ENCODE peak calls at places on chromosome 2, in six cellular contexts. S, G, R, Y, O and Z are unnamed samples.

GRCh38 chr2:55869637-55870325 is 53.8 kb downstream of the EFEMP1 start:
- DNase-seq in S (no peak), G (no peak), R (peak), Y (peak), O (no peak), Z (no peak)

GRCh38 chr2:74834806-74835755 is 1.2 kb downstream of the HK2 start:
- DNase-seq in S (peak), G (peak), R (peak), Y (no peak), O (peak), Z (peak)

GRCh38 chr2:188675391-188676011 is 298.7 kb upstream of the COL3A1 start:
- DNase-seq in S (no peak), G (no peak), R (no peak), Y (no peak), O (no peak), Z (no peak)

GRCh38 chr2:9666306-9666705 is 35.5 kb upstream of the YWHAQ start:
- DNase-seq in S (no peak), G (no peak), R (no peak), Y (no peak), O (no peak), Z (no peak)

GRCh38 chr2:106970471-106971261 is 84.7 kb upstream of the ST6GAL2 start:
- DNase-seq in S (no peak), G (no peak), R (no peak), Y (no peak), O (no peak), Z (no peak)

GRCh38 chr2:20080839-20081348 is 29.5 kb upstream of the LAPTM4A start:
- DNase-seq in S (no peak), G (no peak), R (no peak), Y (no peak), O (no peak), Z (no peak)

GRCh38 chr2:12168354-12169059 is 422.1 kb downstream of the LPIN1 start:
- DNase-seq in S (no peak), G (no peak), R (peak), Y (no peak), O (no peak), Z (no peak)

GRCh38 chr2:134002921-134003320 is 251.0 kb upstream of the MGAT5 start:
- DNase-seq in S (no peak), G (no peak), R (no peak), Y (no peak), O (no peak), Z (no peak)

GRCh38 chr2:65431417-65432226 is 777 bp downstream of the SPRED2 start:
- DNase-seq in S (no peak), G (peak), R (peak), Y (no peak), O (peak), Z (peak)

GRCh38 chr2:22291074-22291473 is 1093.9 kb upstream of the KLHL29 start:
- DNase-seq in S (no peak), G (no peak), R (no peak), Y (no peak), O (no peak), Z (no peak)

GRCh38 chr2:197628043-197628500 is 47.3 kb downstream of the RFTN2 start:
- DNase-seq in S (no peak), G (no peak), R (peak), Y (no peak), O (no peak), Z (no peak)

GRCh38 chr2:75540994-75541393 is 19.7 kb downstream of the EVA1A start:
- DNase-seq in S (no peak), G (no peak), R (no peak), Y (no peak), O (no peak), Z (no peak)

GRCh38 chr2:198596985-198597384 is 792.6 kb downstream of the PLCL1 start:
- DNase-seq in S (no peak), G (no peak), R (no peak), Y (no peak), O (no peak), Z (no peak)

GRCh38 chr2:238339395-238339780 is 19.1 kb downstream of the TRAF3IP1 start:
- DNase-seq in S (no peak), G (no peak), R (no peak), Y (no peak), O (no peak), Z (peak)

GRCh38 chr2:28047698-28048097 is 157.2 kb downstream of the BABAM2 start:
- DNase-seq in S (no peak), G (peak), R (peak), Y (peak), O (no peak), Z (no peak)

GRCh38 chr2:158131483-158131912 is 29.8 kb downstream of the UPP2 start:
- DNase-seq in S (no peak), G (no peak), R (no peak), Y (no peak), O (no peak), Z (no peak)

GRCh38 chr2:208872591-208872990 is 466.0 kb downstream of the PTH2R start:
- DNase-seq in S (no peak), G (peak), R (no peak), Y (no peak), O (no peak), Z (no peak)

GRCh38 chr2:36597532-36598377 is at the start of gene FEZ2:
- DNase-seq in S (peak), G (peak), R (peak), Y (no peak), O (peak), Z (peak)

GRCh38 chr2:120675460-120676130 is 60.1 kb upstream of the GLI2 start:
- DNase-seq in S (no peak), G (peak), R (peak), Y (no peak), O (peak), Z (peak)

GRCh38 chr2:171317492-171318125 is 116.2 kb downstream of the METTL8 start:
- DNase-seq in S (no peak), G (peak), R (no peak), Y (no peak), O (no peak), Z (no peak)

GRCh38 chr2:66651295-66651694 is 216.4 kb downstream of the MEIS1 start:
- DNase-seq in S (no peak), G (no peak), R (no peak), Y (no peak), O (no peak), Z (no peak)

GRCh38 chr2:82481207-82481606 is 1977.9 kb downstream of the SUCLG1 start:
- DNase-seq in S (no peak), G (no peak), R (no peak), Y (no peak), O (no peak), Z (no peak)

GRCh38 chr2:232979871-232980461 is 33.1 kb downstream of the NGEF start:
- DNase-seq in S (no peak), G (no peak), R (peak), Y (peak), O (no peak), Z (peak)

GRCh38 chr2:105553538-105554196 is 154.8 kb upstream of the FHL2 start:
- DNase-seq in S (no peak), G (no peak), R (peak), Y (no peak), O (no peak), Z (no peak)

GRCh38 chr2:117771969-117772630 is 42.4 kb upstream of the DDX18 start:
- DNase-seq in S (peak), G (no peak), R (peak), Y (peak), O (no peak), Z (no peak)

GRCh38 chr2:225282858-225283693 is 116.4 kb upstream of the NYAP2 start:
- DNase-seq in S (peak), G (peak), R (peak), Y (no peak), O (no peak), Z (peak)

GRCh38 chr2:64644240-64645013 is 9.3 kb downstream of the SERTAD2 start:
- DNase-seq in S (peak), G (peak), R (peak), Y (peak), O (peak), Z (peak)

GRCh38 chr2:168660859-168661258 is 141.6 kb upstream of the NOSTRIN start:
- DNase-seq in S (no peak), G (no peak), R (no peak), Y (no peak), O (no peak), Z (no peak)

GRCh38 chr2:31239842-31240198 is 5.9 kb downstream of the EHD3 start:
- DNase-seq in S (no peak), G (no peak), R (no peak), Y (no peak), O (no peak), Z (peak)

GRCh38 chr2:140376686-140377085 is 1596.5 kb upstream of the NXPH2 start:
- DNase-seq in S (no peak), G (no peak), R (no peak), Y (no peak), O (no peak), Z (no peak)

GRCh38 chr2:23069935-23070334 is 315.0 kb upstream of the KLHL29 start:
- DNase-seq in S (peak), G (no peak), R (no peak), Y (no peak), O (no peak), Z (no peak)

GRCh38 chr2:178830451-178830850 is 23.2 kb upstream of the TTN start:
- DNase-seq in S (no peak), G (no peak), R (peak), Y (no peak), O (no peak), Z (no peak)